ENCODE peak calls at places on chromosomes 13 and 19, in ten cellular contexts. One of them, this sample, is unnamed.
A peak's percentile ranks its signal among the peaks of the same experiment; 100 is the strongest.

GRCh38 chr13:112891477-112892401 is 77.3 kb upstream of the MCF2L start:
- DNase-seq in progenitor cell of endocrine pancreas: no peak
- DNase-seq in cardiac fibroblast: no peak
- DNase-seq in breast epithelium: no peak
- DNase-seq in neural progenitor cell: peak; percentile 95
- DNase-seq in uterus: no peak
- DNase-seq in Calu3: no peak
- DNase-seq in fibroblast of pulmonary artery: no peak
- DNase-seq in HCT116: no peak
- DNase-seq in mucosa of descending colon: peak; percentile 53
- DNase-seq in this sample: no peak

GRCh38 chr13:96851856-96852255 is 142.4 kb downstream of the OXGR1 start:
- DNase-seq in HCT116: no peak
- DNase-seq in cardiac fibroblast: no peak
- DNase-seq in uterus: no peak
- DNase-seq in fibroblast of pulmonary artery: no peak
- DNase-seq in breast epithelium: no peak
- DNase-seq in neural progenitor cell: peak; percentile 50
- DNase-seq in Calu3: no peak
- DNase-seq in mucosa of descending colon: no peak
- DNase-seq in progenitor cell of endocrine pancreas: no peak
- DNase-seq in this sample: no peak

GRCh38 chr13:48679941-48680630 is 26.4 kb downstream of the CYSLTR2 start:
- DNase-seq in Calu3: no peak
- DNase-seq in mucosa of descending colon: no peak
- DNase-seq in breast epithelium: no peak
- DNase-seq in fibroblast of pulmonary artery: no peak
- DNase-seq in uterus: no peak
- DNase-seq in neural progenitor cell: no peak
- DNase-seq in cardiac fibroblast: no peak
- DNase-seq in HCT116: no peak
- DNase-seq in progenitor cell of endocrine pancreas: no peak
- DNase-seq in this sample: no peak

GRCh38 chr13:49938274-49938673 is 2.1 kb upstream of the SPRYD7 start:
- DNase-seq in breast epithelium: no peak
- DNase-seq in uterus: no peak
- DNase-seq in neural progenitor cell: no peak
- DNase-seq in cardiac fibroblast: no peak
- DNase-seq in progenitor cell of endocrine pancreas: no peak
- DNase-seq in fibroblast of pulmonary artery: no peak
- DNase-seq in Calu3: no peak
- DNase-seq in HCT116: no peak
- DNase-seq in mucosa of descending colon: no peak
- DNase-seq in this sample: no peak

GRCh38 chr19:16067205-16067938 is 8.9 kb upstream of the TPM4 start:
- DNase-seq in fibroblast of pulmonary artery: peak; percentile 91
- DNase-seq in HCT116: peak; percentile 54
- DNase-seq in breast epithelium: peak; percentile 94
- DNase-seq in Calu3: peak; percentile 69
- DNase-seq in neural progenitor cell: no peak
- DNase-seq in cardiac fibroblast: peak; percentile 90
- DNase-seq in uterus: peak; percentile 88
- DNase-seq in mucosa of descending colon: peak; percentile 86
- DNase-seq in progenitor cell of endocrine pancreas: no peak
- DNase-seq in this sample: peak; percentile 78

GRCh38 chr19:2315818-2316353 is 7.9 kb upstream of the LINGO3 start:
- DNase-seq in Calu3: peak; percentile 65
- DNase-seq in breast epithelium: no peak
- DNase-seq in uterus: no peak
- DNase-seq in fibroblast of pulmonary artery: peak; percentile 72
- DNase-seq in progenitor cell of endocrine pancreas: peak; percentile 53
- DNase-seq in HCT116: no peak
- DNase-seq in mucosa of descending colon: peak; percentile 81
- DNase-seq in neural progenitor cell: peak; percentile 86
- DNase-seq in cardiac fibroblast: peak; percentile 74
- DNase-seq in this sample: no peak

GRCh38 chr13:83498486-83499190 is 383.6 kb downstream of the SLITRK1 start:
- DNase-seq in breast epithelium: no peak
- DNase-seq in neural progenitor cell: no peak
- DNase-seq in HCT116: no peak
- DNase-seq in fibroblast of pulmonary artery: peak; percentile 43
- DNase-seq in Calu3: no peak
- DNase-seq in cardiac fibroblast: peak; percentile 36
- DNase-seq in progenitor cell of endocrine pancreas: no peak
- DNase-seq in mucosa of descending colon: no peak
- DNase-seq in uterus: no peak
- DNase-seq in this sample: peak; percentile 83

GRCh38 chr19:7177926-7178325 is 108.4 kb downstream of the ZNF557 start:
- DNase-seq in mucosa of descending colon: no peak
- DNase-seq in HCT116: no peak
- DNase-seq in breast epithelium: no peak
- DNase-seq in progenitor cell of endocrine pancreas: no peak
- DNase-seq in neural progenitor cell: no peak
- DNase-seq in fibroblast of pulmonary artery: peak; percentile 56
- DNase-seq in Calu3: no peak
- DNase-seq in cardiac fibroblast: peak; percentile 27
- DNase-seq in uterus: no peak
- DNase-seq in this sample: no peak

GRCh38 chr13:48411281-48412099 is 1.4 kb downstream of the LPAR6 start:
- DNase-seq in Calu3: no peak
- DNase-seq in fibroblast of pulmonary artery: no peak
- DNase-seq in uterus: no peak
- DNase-seq in breast epithelium: no peak
- DNase-seq in progenitor cell of endocrine pancreas: no peak
- DNase-seq in neural progenitor cell: peak; percentile 11
- DNase-seq in cardiac fibroblast: peak; percentile 44
- DNase-seq in mucosa of descending colon: no peak
- DNase-seq in HCT116: no peak
- DNase-seq in this sample: peak; percentile 32

GRCh38 chr13:41995946-41996345 is 35.0 kb upstream of the VWA8 start:
- DNase-seq in cardiac fibroblast: peak; percentile 32
- DNase-seq in breast epithelium: no peak
- DNase-seq in neural progenitor cell: no peak
- DNase-seq in Calu3: no peak
- DNase-seq in fibroblast of pulmonary artery: peak; percentile 46
- DNase-seq in uterus: no peak
- DNase-seq in progenitor cell of endocrine pancreas: no peak
- DNase-seq in mucosa of descending colon: no peak
- DNase-seq in HCT116: no peak
- DNase-seq in this sample: peak; percentile 92

GRCh38 chr13:28529836-28530235 is 34.9 kb upstream of the FLT1 start:
- DNase-seq in mucosa of descending colon: no peak
- DNase-seq in fibroblast of pulmonary artery: no peak
- DNase-seq in Calu3: no peak
- DNase-seq in cardiac fibroblast: no peak
- DNase-seq in breast epithelium: no peak
- DNase-seq in progenitor cell of endocrine pancreas: no peak
- DNase-seq in neural progenitor cell: no peak
- DNase-seq in uterus: no peak
- DNase-seq in HCT116: no peak
- DNase-seq in this sample: no peak

GRCh38 chr19:6531163-6531955 is 533 bp downstream of the TNFSF9 start:
- DNase-seq in mucosa of descending colon: peak; percentile 51
- DNase-seq in cardiac fibroblast: no peak
- DNase-seq in neural progenitor cell: no peak
- DNase-seq in Calu3: no peak
- DNase-seq in HCT116: no peak
- DNase-seq in uterus: no peak
- DNase-seq in progenitor cell of endocrine pancreas: no peak
- DNase-seq in breast epithelium: no peak
- DNase-seq in fibroblast of pulmonary artery: no peak
- DNase-seq in this sample: no peak

GRCh38 chr19:2609389-2610116 is 92.9 kb downstream of the GNG7 start:
- DNase-seq in cardiac fibroblast: no peak
- DNase-seq in Calu3: no peak
- DNase-seq in neural progenitor cell: no peak
- DNase-seq in HCT116: no peak
- DNase-seq in breast epithelium: no peak
- DNase-seq in fibroblast of pulmonary artery: no peak
- DNase-seq in progenitor cell of endocrine pancreas: no peak
- DNase-seq in mucosa of descending colon: peak; percentile 29
- DNase-seq in uterus: no peak
- DNase-seq in this sample: no peak

GRCh38 chr19:11238041-11238440 is 1.4 kb upstream of the ANGPTL8 start:
- DNase-seq in HCT116: no peak
- DNase-seq in progenitor cell of endocrine pancreas: no peak
- DNase-seq in uterus: no peak
- DNase-seq in mucosa of descending colon: no peak
- DNase-seq in neural progenitor cell: no peak
- DNase-seq in breast epithelium: no peak
- DNase-seq in cardiac fibroblast: no peak
- DNase-seq in Calu3: no peak
- DNase-seq in fibroblast of pulmonary artery: no peak
- DNase-seq in this sample: no peak

GRCh38 chr19:54517483-54517882 is 14.9 kb downstream of the LAIR2 start:
- DNase-seq in neural progenitor cell: peak; percentile 60
- DNase-seq in fibroblast of pulmonary artery: peak; percentile 40
- DNase-seq in Calu3: peak; percentile 80
- DNase-seq in HCT116: no peak
- DNase-seq in uterus: no peak
- DNase-seq in breast epithelium: peak; percentile 19
- DNase-seq in progenitor cell of endocrine pancreas: no peak
- DNase-seq in mucosa of descending colon: no peak
- DNase-seq in cardiac fibroblast: peak; percentile 48
- DNase-seq in this sample: peak; percentile 16

DNA sequence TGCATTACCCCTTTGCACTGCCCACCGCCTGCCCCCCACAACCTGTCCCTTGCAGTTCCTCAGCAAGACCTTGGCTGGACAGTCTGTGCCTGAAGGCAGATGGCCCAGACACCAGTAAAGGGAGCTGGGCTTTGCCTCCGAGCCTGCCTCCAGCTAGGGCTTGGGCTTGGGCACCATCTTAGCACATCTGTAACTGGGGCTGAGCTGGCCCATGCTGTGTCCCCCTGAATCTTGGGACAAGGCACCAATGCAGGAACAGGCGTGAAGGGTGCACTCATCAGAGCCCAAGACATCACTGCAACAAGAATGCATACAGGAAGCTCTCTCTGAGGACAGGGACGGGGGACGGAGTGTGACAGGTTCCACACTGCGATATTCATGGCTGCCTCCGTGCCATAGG is 8.8 kb upstream of the CHST8 start:
- DNase-seq in progenitor cell of endocrine pancreas: no peak
- DNase-seq in neural progenitor cell: no peak
- DNase-seq in HCT116: no peak
- DNase-seq in uterus: no peak
- DNase-seq in cardiac fibroblast: no peak
- DNase-seq in breast epithelium: no peak
- DNase-seq in fibroblast of pulmonary artery: no peak
- DNase-seq in Calu3: no peak
- DNase-seq in mucosa of descending colon: no peak
- DNase-seq in this sample: no peak
- TF ChIP-seq CTCF in progenitor cell of endocrine pancreas: no peak
- TF ChIP-seq CTCF in neural progenitor cell: no peak
- TF ChIP-seq CTCF in HCT116: no peak
- TF ChIP-seq CTCF in uterus: no peak
- TF ChIP-seq CTCF in cardiac fibroblast: no peak
- TF ChIP-seq CTCF in breast epithelium: no peak
- TF ChIP-seq CTCF in fibroblast of pulmonary artery: no peak
- TF ChIP-seq CTCF in Calu3: no peak
- TF ChIP-seq CTCF in mucosa of descending colon: no peak
- TF ChIP-seq CTCF in this sample: no peak

DNA sequence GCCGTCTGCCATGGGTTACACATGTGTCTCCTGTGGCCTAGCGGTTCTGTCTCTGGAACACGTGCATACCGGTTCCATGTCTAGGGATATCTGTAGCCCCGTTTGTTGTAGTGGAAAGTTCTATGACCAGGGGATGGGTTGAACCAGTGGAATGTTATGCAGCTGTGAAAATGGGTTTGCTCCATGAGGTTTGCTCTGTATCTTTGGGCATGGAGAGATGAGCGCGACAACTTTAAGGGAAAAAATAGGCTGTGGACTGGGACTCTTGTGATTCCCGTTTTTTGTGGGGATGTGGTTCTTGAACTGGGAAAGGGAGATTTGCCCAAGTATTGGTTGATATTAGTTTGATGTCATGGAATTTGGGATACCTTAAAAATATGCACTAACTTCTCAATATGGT is 120.4 kb downstream of the KDM4B start:
- DNase-seq in mucosa of descending colon: no peak
- DNase-seq in Calu3: no peak
- DNase-seq in HCT116: no peak
- DNase-seq in uterus: no peak
- DNase-seq in progenitor cell of endocrine pancreas: no peak
- DNase-seq in fibroblast of pulmonary artery: no peak
- DNase-seq in breast epithelium: no peak
- DNase-seq in neural progenitor cell: no peak
- DNase-seq in cardiac fibroblast: no peak
- DNase-seq in this sample: no peak
- TF ChIP-seq CTCF in mucosa of descending colon: no peak
- TF ChIP-seq CTCF in Calu3: no peak
- TF ChIP-seq CTCF in HCT116: no peak
- TF ChIP-seq CTCF in uterus: no peak
- TF ChIP-seq CTCF in progenitor cell of endocrine pancreas: no peak
- TF ChIP-seq CTCF in fibroblast of pulmonary artery: no peak
- TF ChIP-seq CTCF in breast epithelium: no peak
- TF ChIP-seq CTCF in neural progenitor cell: no peak
- TF ChIP-seq CTCF in cardiac fibroblast: no peak
- TF ChIP-seq CTCF in this sample: no peak

GRCh38 chr13:45490068-45490467 is 25.3 kb downstream of the COG3 start:
- DNase-seq in fibroblast of pulmonary artery: no peak
- DNase-seq in cardiac fibroblast: no peak
- DNase-seq in progenitor cell of endocrine pancreas: no peak
- DNase-seq in uterus: no peak
- DNase-seq in neural progenitor cell: no peak
- DNase-seq in mucosa of descending colon: no peak
- DNase-seq in Calu3: peak; percentile 5
- DNase-seq in breast epithelium: no peak
- DNase-seq in HCT116: no peak
- DNase-seq in this sample: no peak
- TF ChIP-seq CTCF in fibroblast of pulmonary artery: peak; percentile 1
- TF ChIP-seq CTCF in cardiac fibroblast: no peak
- TF ChIP-seq CTCF in progenitor cell of endocrine pancreas: peak; percentile 46
- TF ChIP-seq CTCF in uterus: no peak
- TF ChIP-seq CTCF in neural progenitor cell: peak; percentile 32
- TF ChIP-seq CTCF in mucosa of descending colon: no peak
- TF ChIP-seq CTCF in Calu3: no peak
- TF ChIP-seq CTCF in breast epithelium: no peak
- TF ChIP-seq CTCF in HCT116: peak; percentile 28
- TF ChIP-seq CTCF in this sample: peak; percentile 21

DNA sequence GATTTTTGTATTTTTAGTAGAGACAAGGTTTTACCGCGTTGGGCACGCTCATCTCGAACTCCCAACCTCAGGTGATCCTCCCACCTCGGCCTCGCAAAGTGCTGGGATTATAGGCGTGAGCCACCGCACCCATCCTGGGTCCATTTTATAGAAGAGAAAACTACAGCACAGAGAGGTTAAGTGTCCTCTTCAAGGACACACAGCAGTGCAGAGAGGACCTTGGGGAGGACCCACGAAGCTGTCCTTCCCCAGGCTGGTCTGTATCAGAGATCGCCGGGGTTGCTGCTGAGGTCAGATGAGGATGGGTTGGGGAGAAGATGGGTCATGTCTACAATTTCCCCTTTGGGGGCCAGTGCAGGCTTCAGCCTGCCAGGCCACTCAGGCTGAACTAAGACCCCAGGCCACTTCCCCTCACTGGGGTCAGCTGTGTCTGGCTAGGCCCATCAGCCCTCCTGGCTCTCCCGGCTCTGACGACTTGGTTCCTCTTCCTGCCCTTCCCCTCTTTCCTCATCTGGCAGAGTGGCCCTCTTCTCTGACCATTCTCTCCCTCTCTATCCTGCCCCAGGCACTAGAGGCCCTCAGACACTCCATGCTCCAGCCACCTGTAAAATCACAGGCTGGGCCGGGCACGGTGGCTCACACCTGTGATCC is 9.6 kb downstream of the MYO1F start:
- DNase-seq in HCT116: no peak
- DNase-seq in fibroblast of pulmonary artery: no peak
- DNase-seq in cardiac fibroblast: no peak
- DNase-seq in uterus: no peak
- DNase-seq in breast epithelium: no peak
- DNase-seq in neural progenitor cell: no peak
- DNase-seq in mucosa of descending colon: no peak
- DNase-seq in Calu3: no peak
- DNase-seq in progenitor cell of endocrine pancreas: no peak
- DNase-seq in this sample: no peak
- TF ChIP-seq CTCF in HCT116: no peak
- TF ChIP-seq CTCF in fibroblast of pulmonary artery: no peak
- TF ChIP-seq CTCF in cardiac fibroblast: no peak
- TF ChIP-seq CTCF in uterus: no peak
- TF ChIP-seq CTCF in breast epithelium: no peak
- TF ChIP-seq CTCF in neural progenitor cell: no peak
- TF ChIP-seq CTCF in mucosa of descending colon: no peak
- TF ChIP-seq CTCF in Calu3: no peak
- TF ChIP-seq CTCF in progenitor cell of endocrine pancreas: no peak
- TF ChIP-seq CTCF in this sample: no peak

This sample was measured in bronchial epithelial cell.